ENCODE peak calls at places on chromosome 20, in nine cellular contexts. G is CD8-positive, alpha-beta T cell; B is fibroblast of lung; R is heart right ventricle; D is hepatocyte; V is CD4-positive, CD25-positive, alpha-beta regulatory T cell; L is A549; A is body of pancreas; M is OCI-LY7. Y is an unnamed sample. For H3K4me1 and H3K9me3, the result is how much of the 10 kb centered on the place peaks cover.

GRCh38 chr20:2210646-2211556 is 84.9 kb upstream of the TGM3 start:
- DNase-seq in G (no peak), B (peak), R (peak), D (peak), V (no peak), L (no peak), A (no peak), M (no peak), Y (no peak)

GRCh38 chr20:20371681-20372080 is 3.8 kb downstream of the INSM1 start:
- DNase-seq in G (no peak), B (no peak), R (no peak), D (no peak), V (no peak), L (no peak), A (no peak), M (no peak), Y (no peak)

GRCh38 chr20:51860015-51860882 is 57.9 kb upstream of the SALL4 start:
- DNase-seq in G (no peak), B (peak), R (no peak), D (peak), V (no peak), L (no peak), A (no peak), M (no peak), Y (no peak)

GRCh38 chr20:9792674-9793073 is 46.2 kb downstream of the PAK5 start:
- DNase-seq in G (no peak), B (no peak), R (no peak), D (no peak), V (no peak), L (no peak), A (no peak), M (no peak), Y (no peak)

GRCh38 chr20:47780990-47781389 is 4.3 kb downstream of the SULF2 start:
- DNase-seq in G (no peak), B (no peak), R (no peak), D (no peak), V (no peak), L (no peak), A (no peak), M (no peak), Y (no peak)

GRCh38 chr20:3080939-3081388 is 3.6 kb downstream of the AVP start:
- DNase-seq in G (no peak), B (peak), R (peak), D (no peak), V (no peak), L (no peak), A (peak), M (no peak), Y (no peak)

GRCh38 chr20:17822039-17822438 is 122.3 kb downstream of the BANF2 start:
- DNase-seq in G (no peak), B (peak), R (no peak), D (peak), V (no peak), L (no peak), A (peak), M (peak), Y (no peak)

GRCh38 chr20:32681175-32682084 is 7.7 kb upstream of the C20orf203 start:
- DNase-seq in G (no peak), B (peak), R (no peak), D (peak), V (no peak), L (no peak), A (no peak), M (peak), Y (peak)

GRCh38 chr20:10475225-10475624 is 40.1 kb downstream of the SLX4IP start:
- DNase-seq in G (no peak), B (no peak), R (no peak), D (no peak), V (no peak), L (no peak), A (no peak), M (no peak), Y (no peak)

GRCh38 chr20:9344080-9344920 is 170.1 kb upstream of the LAMP5 start:
- DNase-seq in G (no peak), B (peak), R (peak), D (no peak), V (no peak), L (no peak), A (no peak), M (no peak), Y (peak)

GRCh38 chr20:17969884-17970409 is 1.1 kb downstream of the MGME1 start:
- DNase-seq in G (peak), B (peak), R (peak), D (peak), V (peak), L (peak), A (no peak), M (peak), Y (peak)

GRCh38 chr20:949717-950116 is 33.6 kb upstream of the ANGPT4 start:
- DNase-seq in G (no peak), B (no peak), R (no peak), D (no peak), V (no peak), L (no peak), A (no peak), M (no peak), Y (no peak)

GRCh38 chr20:20353574-20353973 is 14.3 kb upstream of the INSM1 start:
- DNase-seq in G (no peak), B (no peak), R (no peak), D (no peak), V (no peak), L (no peak), A (no peak), M (no peak), Y (no peak)

GRCh38 chr20:5095454-5095853 is 24.3 kb downstream of the PCNA start:
- DNase-seq in G (no peak), B (no peak), R (no peak), D (no peak), V (no peak), L (no peak), A (no peak), M (no peak), Y (no peak)

GRCh38 chr20:4717816-4718215 is 3.9 kb upstream of the PRND start:
- DNase-seq in G (no peak), B (peak), R (no peak), D (no peak), V (no peak), L (no peak), A (no peak), M (no peak), Y (peak)

GRCh38 chr20:32559753-32560380 is 25.3 kb downstream of the NOL4L start:
- DNase-seq in G (no peak), B (peak), R (no peak), D (no peak), V (no peak), L (no peak), A (no peak), M (no peak), Y (peak)

GRCh38 chr20:10961651-10962288 is 288.0 kb upstream of the JAG1 start:
- DNase-seq in G (no peak), B (no peak), R (no peak), D (no peak), V (no peak), L (no peak), A (no peak), M (no peak), Y (no peak)

GRCh38 chr20:24350923-24351368 is 118.5 kb upstream of the SYNDIG1 start:
- DNase-seq in G (no peak), B (peak), R (no peak), D (no peak), V (no peak), L (no peak), A (no peak), M (no peak), Y (no peak)
- H3K27ac ChIP-seq in G (no peak), B (no peak), R (no peak), D (no peak), V (no peak), L (no peak), A (no peak), M (no peak), Y (no peak)

GRCh38 chr20:62492711-62493110 is 16.9 kb upstream of the GATA5 start:
- DNase-seq in G (no peak), B (no peak), R (no peak), D (no peak), V (no peak), L (no peak), A (no peak), M (no peak), Y (no peak)

GRCh38 chr20:62494980-62495797 is 19.4 kb upstream of the GATA5 start:
- DNase-seq in G (no peak), B (no peak), R (no peak), D (no peak), V (no peak), L (no peak), A (no peak), M (no peak), Y (no peak)

GRCh38 chr20:62493886-62494285 is 18.1 kb upstream of the GATA5 start:
- DNase-seq in G (no peak), B (no peak), R (no peak), D (no peak), V (no peak), L (no peak), A (no peak), M (no peak), Y (no peak)

GRCh38 chr20:62494537-62494936 is 18.7 kb upstream of the GATA5 start:
- DNase-seq in G (no peak), B (no peak), R (peak), D (no peak), V (no peak), L (no peak), A (no peak), M (peak), Y (no peak)

GRCh38 chr20:62493253-62493885 is 17.6 kb upstream of the GATA5 start:
- DNase-seq in G (no peak), B (no peak), R (peak), D (no peak), V (no peak), L (no peak), A (no peak), M (no peak), Y (no peak)
- H3K4me1 ChIP-seq in G (under half), B (under half), R (under half), D (under half), V (under half), L (under half), A (under half), M (under half), Y (under half)

DNA sequence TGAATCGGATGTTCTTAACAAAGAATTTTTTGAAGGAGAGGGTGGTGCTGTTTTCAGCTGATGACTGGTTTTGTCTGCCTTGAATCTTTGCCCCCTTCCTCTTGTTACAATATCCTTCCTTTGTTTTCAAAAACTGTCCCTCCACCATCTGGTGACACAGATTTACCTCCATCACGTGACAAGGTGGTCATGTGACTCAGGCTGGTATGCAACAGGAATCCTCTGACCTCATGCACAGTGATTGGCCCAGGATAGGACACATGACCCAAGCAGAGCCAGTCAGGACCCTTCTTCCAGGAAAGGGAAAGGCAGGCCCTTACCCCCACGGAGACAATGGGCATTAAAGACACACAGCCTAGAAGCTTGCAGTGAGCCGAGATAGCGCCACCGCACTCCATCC is 84.7 kb upstream of the MC3R start:
- DNase-seq in G (no peak), B (no peak), R (no peak), D (no peak), V (no peak), L (no peak), A (no peak), M (peak), Y (peak)
- H3K9me3 ChIP-seq in G (under half), B (under half), R (under half), D (under half), V (under half), L (under half), A (under half), M (under half), Y (under half)

DNA sequence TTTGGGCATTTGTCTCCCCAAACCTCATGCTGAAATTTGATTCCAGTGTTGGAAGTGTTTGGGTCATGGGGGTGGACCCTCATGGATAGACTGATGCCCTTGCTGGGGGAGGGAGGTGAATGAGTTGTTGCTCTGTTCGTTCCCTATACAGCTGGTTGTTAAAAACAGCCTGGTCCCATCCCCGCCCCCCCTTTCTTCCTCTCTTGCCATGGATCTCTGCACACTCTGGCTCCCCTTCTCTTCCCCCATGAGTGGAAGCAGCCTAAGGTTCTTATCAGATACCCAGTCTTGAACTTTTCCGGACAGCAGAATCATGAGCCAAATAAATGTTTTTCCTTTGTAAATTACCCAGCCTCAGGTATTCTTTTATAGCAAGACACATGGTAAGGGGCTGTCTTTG is 31.1 kb downstream of the SLC9A8 start:
- DNase-seq in G (no peak), B (no peak), R (no peak), D (no peak), V (no peak), L (no peak), A (no peak), M (no peak), Y (peak)
- H3K27ac ChIP-seq in G (no peak), B (no peak), R (no peak), D (peak), V (no peak), L (peak), A (no peak), M (no peak), Y (no peak)

GRCh38 chr20:33882481-33882880 is 71.3 kb downstream of the CHMP4B start:
- DNase-seq in G (no peak), B (no peak), R (no peak), D (no peak), V (no peak), L (no peak), A (no peak), M (no peak), Y (no peak)

GRCh38 chr20:33883164-33883563 is 72.0 kb downstream of the CHMP4B start:
- DNase-seq in G (no peak), B (no peak), R (no peak), D (no peak), V (no peak), L (no peak), A (no peak), M (peak), Y (no peak)

GRCh38 chr20:33882018-33882417 is 70.9 kb downstream of the CHMP4B start:
- DNase-seq in G (no peak), B (no peak), R (no peak), D (no peak), V (no peak), L (no peak), A (no peak), M (no peak), Y (no peak)

GRCh38 chr20:33878583-33878982 is 67.4 kb downstream of the CHMP4B start:
- DNase-seq in G (no peak), B (no peak), R (no peak), D (no peak), V (no peak), L (no peak), A (no peak), M (no peak), Y (no peak)

DNA sequence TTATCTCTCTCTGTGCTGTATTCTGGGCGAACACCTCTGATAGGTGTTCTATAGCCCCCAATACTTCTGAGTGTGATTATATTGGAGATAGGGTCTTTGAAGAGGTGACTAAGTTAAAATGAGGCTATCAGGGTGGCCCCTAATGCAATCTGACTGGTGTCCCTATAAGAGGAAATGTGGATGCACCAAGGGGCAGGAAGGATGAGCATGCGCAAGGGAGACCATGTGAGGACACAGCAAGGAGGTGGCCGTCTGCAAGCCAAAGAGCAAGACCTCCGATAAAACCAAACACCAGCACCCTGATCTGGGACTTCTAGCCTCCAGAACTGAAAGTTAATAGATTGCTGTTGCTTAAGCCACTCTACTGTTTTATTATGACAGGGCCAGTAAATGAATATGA is 69.2 kb downstream of the CHMP4B start:
- DNase-seq in G (no peak), B (no peak), R (no peak), D (no peak), V (no peak), L (no peak), A (no peak), M (no peak), Y (no peak)
- H3K4me1 ChIP-seq in G (under half), B (under half), R (under half), D (under half), V (under half), L (under half), A (under half), M (half or more), Y (under half)